ENCODE peak calls at places on chromosomes 4 and X, in six cellular contexts. D is esophagus squamous epithelium, K is astrocyte of the spinal cord, C is left ventricle myocardium inferior, X is body of pancreas, R is stomach. G is an unnamed sample.

GRCh38 chr4:154741877-154742851 is 1.6 kb upstream of the LRAT start:
- DNase-seq in K (peak), X (no peak), D (no peak), R (no peak), C (no peak), G (peak)

GRCh38 chrX:129932137-129932791 is 26.3 kb downstream of the UTP14A start:
- DNase-seq in R (peak), X (peak), C (peak), K (peak), D (peak), G (peak)

GRCh38 chr4:3177905-3178304 is 71.1 kb upstream of the MSANTD1 start:
- DNase-seq in C (no peak), K (no peak), X (peak), R (no peak), D (no peak), G (no peak)

GRCh38 chr4:176276710-176277109 is 7.7 kb upstream of the ASB5 start:
- DNase-seq in C (no peak), R (no peak), K (no peak), X (no peak), D (no peak), G (no peak)

GRCh38 chrX:119234931-119235555 is 1.0 kb upstream of the PGRMC1 start:
- DNase-seq in K (no peak), R (no peak), X (peak), C (no peak), D (no peak), G (no peak)

GRCh38 chr4:26503427-26503826 is 13.1 kb upstream of the CCKAR start:
- DNase-seq in R (no peak), D (no peak), C (no peak), K (no peak), X (no peak), G (no peak)

GRCh38 chr4:188109157-188109755 is at the start of gene TRIML2:
- DNase-seq in R (no peak), D (no peak), K (no peak), X (no peak), C (no peak), G (no peak)

GRCh38 chrX:102835504-102836146 is 101.4 kb upstream of the RAB40AL start:
- DNase-seq in X (peak), D (no peak), R (no peak), K (peak), C (no peak), G (peak)

GRCh38 chrX:2694868-2695267 is 3.8 kb downstream of the CD99 start:
- DNase-seq in R (no peak), D (no peak), K (no peak), X (no peak), C (no peak), G (no peak)

GRCh38 chrX:9465380-9466114 is 689 bp downstream of the TBL1X start:
- DNase-seq in D (no peak), R (peak), C (peak), X (peak), K (no peak), G (no peak)

GRCh38 chr4:163540977-163541376 is 46.5 kb downstream of the TMA16 start:
- DNase-seq in K (peak), C (no peak), X (no peak), D (no peak), R (no peak), G (peak)

GRCh38 chr4:34791224-34791623 is 1453.1 kb downstream of the ARAP2 start:
- DNase-seq in C (no peak), R (no peak), K (no peak), D (no peak), X (no peak), G (no peak)

GRCh38 chrX:34521563-34521962 is 135.5 kb downstream of the TMEM47 start:
- DNase-seq in R (no peak), K (peak), D (no peak), X (no peak), C (no peak), G (peak)

GRCh38 chr4:57190651-57191481 is 80.7 kb upstream of the IGFBP7 start:
- DNase-seq in X (peak), K (peak), R (no peak), D (no peak), C (no peak), G (peak)

GRCh38 chrX:30280428-30280827 is 28.8 kb downstream of the NR0B1 start:
- DNase-seq in X (no peak), K (no peak), D (no peak), C (no peak), R (no peak), G (no peak)

GRCh38 chr4:14871676-14872430 is 130.4 kb upstream of the CPEB2 start:
- DNase-seq in C (no peak), X (peak), D (no peak), R (peak), K (no peak), G (no peak)

GRCh38 chr4:115711575-115711974 is 598.2 kb upstream of the NDST4 start:
- DNase-seq in C (no peak), K (no peak), D (no peak), R (no peak), X (no peak), G (no peak)

GRCh38 chrX:117839544-117839943 is 277.1 kb downstream of the KLHL13 start:
- DNase-seq in K (no peak), R (no peak), C (no peak), X (no peak), D (no peak), G (no peak)

GRCh38 chr4:61201562-61202099 is 1.5 kb downstream of the ADGRL3 start:
- DNase-seq in C (peak), X (no peak), R (no peak), D (no peak), K (no peak), G (peak)

GRCh38 chr4:159685406-159686092 is 582.7 kb downstream of the RAPGEF2 start:
- DNase-seq in R (no peak), D (no peak), X (no peak), C (no peak), K (peak), G (no peak)

GRCh38 chrX:95427389-95427788 is 1257.3 kb upstream of the DIAPH2 start:
- DNase-seq in D (no peak), K (peak), C (no peak), X (no peak), R (no peak), G (no peak)

GRCh38 chr4:142144813-142145212 is 508.4 kb downstream of the IL15 start:
- DNase-seq in R (no peak), K (no peak), C (no peak), D (no peak), X (no peak), G (no peak)

GRCh38 chr4:76306882-76307669 is 543 bp downstream of the STBD1 start:
- DNase-seq in K (peak), D (no peak), R (peak), C (peak), X (peak), G (peak)

GRCh38 chr4:133152801-133153526 is 3.9 kb downstream of the PCDH10 start:
- DNase-seq in X (no peak), R (no peak), K (peak), D (no peak), C (no peak), G (peak)

GRCh38 chr4:133150643-133151300 is 1.7 kb downstream of the PCDH10 start:
- DNase-seq in C (no peak), R (no peak), K (peak), X (no peak), D (no peak), G (peak)

GRCh38 chr4:133151301-133151680 is 2.2 kb downstream of the PCDH10 start:
- DNase-seq in K (peak), D (no peak), R (no peak), C (no peak), X (no peak), G (peak)

GRCh38 chr4:133152330-133152791 is 3.3 kb downstream of the PCDH10 start:
- DNase-seq in R (no peak), K (peak), D (no peak), C (no peak), X (no peak), G (peak)

DNA sequence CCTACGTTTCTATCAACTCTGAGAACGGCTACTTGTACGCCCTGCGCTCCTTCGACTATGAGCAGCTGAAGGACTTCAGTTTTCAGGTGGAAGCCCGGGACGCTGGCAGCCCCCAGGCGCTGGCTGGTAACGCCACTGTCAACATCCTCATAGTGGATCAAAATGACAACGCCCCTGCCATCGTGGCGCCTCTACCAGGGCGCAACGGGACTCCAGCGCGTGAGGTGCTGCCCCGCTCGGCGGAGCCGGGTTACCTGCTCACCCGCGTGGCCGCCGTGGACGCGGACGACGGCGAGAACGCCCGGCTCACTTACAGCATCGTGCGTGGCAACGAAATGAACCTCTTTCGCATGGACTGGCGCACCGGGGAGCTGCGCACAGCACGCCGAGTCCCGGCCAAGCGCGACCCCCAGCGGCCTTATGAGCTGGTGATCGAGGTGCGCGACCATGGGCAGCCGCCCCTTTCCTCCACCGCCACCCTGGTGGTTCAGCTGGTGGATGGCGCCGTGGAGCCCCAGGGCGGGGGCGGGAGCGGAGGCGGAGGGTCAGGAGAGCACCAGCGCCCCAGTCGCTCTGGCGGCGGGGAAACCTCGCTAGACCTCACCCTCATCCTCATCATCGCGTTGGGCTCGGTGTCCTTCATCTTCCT is 2.7 kb downstream of the PCDH10 start:
- DNase-seq in X (no peak), C (no peak), R (no peak), K (peak), D (no peak), G (peak)
- TF ChIP-seq CTCF in X (no peak), C (no peak), R (no peak), K (peak), D (no peak), G (no peak)

GRCh38 chr4:145213245-145213644 is 32.9 kb upstream of the OTUD4 start:
- DNase-seq in R (no peak), X (no peak), D (no peak), C (no peak), K (no peak), G (no peak)
- H3K4me3 ChIP-seq in R (no peak), X (no peak), D (no peak), C (no peak), K (no peak), G (no peak)

GRCh38 chr4:184099541-184099966 is 118.1 kb downstream of the ENPP6 start:
- DNase-seq in D (no peak), C (no peak), X (no peak), R (no peak), K (no peak), G (no peak)

GRCh38 chr4:184097815-184098214 is 119.9 kb downstream of the ENPP6 start:
- DNase-seq in D (no peak), K (no peak), R (no peak), C (no peak), X (no peak), G (no peak)

GRCh38 chr4:184096561-184097239 is 121.0 kb downstream of the ENPP6 start:
- DNase-seq in K (no peak), C (no peak), D (no peak), X (no peak), R (no peak), G (no peak)

GRCh38 chr4:184099033-184099432 is 118.6 kb downstream of the ENPP6 start:
- DNase-seq in C (no peak), X (no peak), R (no peak), K (no peak), D (no peak), G (no peak)

DNA sequence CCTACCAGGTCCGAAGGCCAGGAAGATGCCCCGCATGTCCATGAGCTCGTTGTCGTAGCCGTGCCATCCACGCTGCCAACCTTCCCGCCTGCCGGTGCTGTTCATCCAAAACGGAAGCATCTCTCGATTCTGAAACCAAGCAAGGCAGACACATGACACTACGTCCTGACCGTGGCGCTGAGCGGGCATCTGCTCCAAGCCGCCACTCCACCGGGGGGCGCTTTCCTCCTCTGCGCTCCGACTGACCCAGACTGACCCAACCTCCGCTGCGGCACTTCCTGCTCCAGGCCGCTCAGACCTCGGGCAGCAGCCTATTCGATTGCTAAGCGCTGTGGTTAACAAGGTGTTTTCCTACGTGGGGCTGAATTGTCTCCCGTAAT is 120.4 kb downstream of the ENPP6 start:
- DNase-seq in X (peak), C (peak), R (peak), K (no peak), D (no peak), G (no peak)
- TF ChIP-seq CTCF in X (no peak), C (peak), R (no peak), K (no peak), D (no peak), G (no peak)

DNA sequence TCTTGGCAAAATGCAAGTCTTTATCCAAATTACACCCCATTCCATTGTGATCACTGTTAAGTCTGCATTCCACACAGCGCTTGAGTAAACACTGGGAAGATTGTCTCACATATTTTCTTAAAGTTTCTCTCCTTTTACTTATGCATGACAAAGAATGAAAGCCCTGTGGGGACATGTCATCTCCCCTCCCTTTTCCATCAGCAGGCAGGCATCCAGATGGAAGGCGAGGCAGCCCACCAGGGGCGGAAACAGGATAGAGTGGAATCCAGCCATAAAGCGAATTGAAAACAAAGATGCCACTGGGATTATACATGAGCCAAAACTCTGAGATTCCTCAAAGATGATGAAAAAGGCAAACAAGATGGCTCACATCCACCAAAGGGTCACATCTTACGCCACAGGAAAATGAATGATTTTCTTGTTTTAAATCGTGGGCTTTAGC is 78.2 kb downstream of the AFAP1 start:
- DNase-seq in K (peak), D (no peak), R (no peak), C (peak), X (no peak), G (peak)
- H3K4me3 ChIP-seq in K (no peak), D (no peak), R (no peak), C (no peak), X (no peak), G (no peak)

GRCh38 chr4:82217986-82218715 is 155.6 kb downstream of the HNRNPD start:
- DNase-seq in K (no peak), X (no peak), D (no peak), C (no peak), R (no peak), G (peak)
- TF ChIP-seq CTCF in K (peak), X (peak), D (no peak), C (peak), R (no peak), G (peak)

GRCh38 chrX:24156177-24156576 is 6.6 kb downstream of the ZFX start:
- DNase-seq in X (no peak), R (no peak), C (no peak), K (no peak), D (no peak), G (no peak)

GRCh38 chrX:24154490-24155034 is 5.0 kb downstream of the ZFX start:
- DNase-seq in K (no peak), C (no peak), X (no peak), R (no peak), D (no peak), G (no peak)

GRCh38 chrX:24153796-24154189 is 4.3 kb downstream of the ZFX start:
- DNase-seq in D (no peak), C (no peak), K (no peak), X (no peak), R (no peak), G (no peak)

GRCh38 chrX:24151513-24151912 is 2.0 kb downstream of the ZFX start:
- DNase-seq in C (no peak), R (no peak), K (no peak), X (no peak), D (no peak), G (no peak)

DNA sequence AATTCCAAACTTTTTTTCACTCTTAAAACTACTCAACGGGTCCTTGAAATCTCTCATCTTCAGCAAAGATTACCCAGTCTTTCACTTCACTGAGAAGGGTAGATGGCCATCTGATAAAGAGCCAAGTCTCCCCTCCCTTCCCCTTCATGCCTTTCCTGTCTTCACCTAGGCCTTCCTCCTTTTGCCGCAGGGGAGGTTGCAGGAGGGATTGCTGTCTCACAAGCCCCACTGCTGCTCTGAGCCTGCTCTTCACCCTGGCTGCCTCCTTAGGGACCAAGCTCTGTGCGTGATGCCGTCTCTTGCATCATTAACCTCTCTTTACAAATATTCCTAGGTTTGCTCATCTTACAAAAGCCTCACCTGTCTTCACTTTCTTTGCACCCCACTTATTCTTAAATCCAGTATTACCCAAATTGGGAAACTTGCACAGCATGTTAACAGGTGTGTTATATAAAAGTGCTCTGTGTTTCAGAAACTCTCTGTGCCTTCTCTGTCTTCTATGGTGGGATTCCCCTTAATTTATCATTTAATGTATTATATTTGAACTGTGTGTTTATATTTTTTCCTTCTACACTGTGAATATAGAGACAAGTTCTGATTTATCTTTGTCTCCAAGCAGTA is 3.8 kb downstream of the ZFX start:
- DNase-seq in R (no peak), C (no peak), X (no peak), D (no peak), K (no peak), G (no peak)
- H3K4me3 ChIP-seq in R (no peak), C (peak), X (no peak), D (peak), K (no peak), G (peak)

GRCh38 chrX:132171478-132171877 is 43.7 kb upstream of the FRMD7 start:
- DNase-seq in R (no peak), K (no peak), X (no peak), C (no peak), D (no peak), G (peak)
- TF ChIP-seq CTCF in R (no peak), K (no peak), X (no peak), C (peak), D (no peak), G (no peak)

GRCh38 chr4:38062894-38063168 is 102.6 kb downstream of the PTTG2 start:
- DNase-seq in K (no peak), R (no peak), C (no peak), D (no peak), X (no peak), G (no peak)
- H3K4me3 ChIP-seq in K (no peak), R (peak), C (peak), D (peak), X (no peak), G (no peak)

G was measured in fibroblast of pulmonary artery.